ENCODE peak calls at places on chromosomes 4 and X, in four cellular contexts. Y, W, I and L are unnamed samples.

GRCh38 chr4:110165382-110166285 is 32.8 kb downstream of the ELOVL6 start:
- DNase-seq in Y (peak; percentile 29), W (peak; percentile 73), I (peak; percentile 83), L (no peak)

GRCh38 chr4:107531927-107532326 is 188.1 kb downstream of the PAPSS1 start:
- DNase-seq in Y (no peak), W (no peak), I (no peak), L (no peak)

GRCh38 chrX:25175743-25176142 is 160.0 kb upstream of the ARX start:
- DNase-seq in Y (peak; percentile 2), W (no peak), I (no peak), L (no peak)

GRCh38 chrX:72079607-72080006 is 52.1 kb downstream of the RTL5 start:
- DNase-seq in Y (no peak), W (no peak), I (no peak), L (no peak)

GRCh38 chr4:94548571-94548970 is 96.8 kb downstream of the PDLIM5 start:
- DNase-seq in Y (no peak), W (peak; percentile 86), I (peak; percentile 82), L (no peak)

GRCh38 chr4:184265566-184266351 is 48.1 kb upstream of the ENPP6 start:
- DNase-seq in Y (peak; percentile 44), W (peak; percentile 49), I (peak; percentile 61), L (no peak)

GRCh38 chr4:128450326-128451120 is 162.9 kb upstream of the PGRMC2 start:
- DNase-seq in Y (no peak), W (no peak), I (peak; percentile 26), L (no peak)

GRCh38 chr4:81875962-81876650 is 404.4 kb upstream of the RASGEF1B start:
- DNase-seq in Y (no peak), W (no peak), I (no peak), L (no peak)

GRCh38 chr4:4941741-4942140 is 77.5 kb downstream of the CYTL1 start:
- DNase-seq in Y (no peak), W (no peak), I (no peak), L (no peak)

GRCh38 chr4:82733636-82734035 is 65.0 kb downstream of the SCD5 start:
- DNase-seq in Y (no peak), W (peak; percentile 67), I (peak; percentile 93), L (no peak)

GRCh38 chr4:24778427-24779225 is 16.7 kb upstream of the SOD3 start:
- DNase-seq in Y (no peak), W (no peak), I (peak; percentile 98), L (no peak)

GRCh38 chr4:155526452-155527169 is 140.0 kb upstream of the GUCY1A1 start:
- DNase-seq in Y (no peak), W (no peak), I (peak; percentile 55), L (no peak)

GRCh38 chr4:42454755-42455154 is 57.5 kb downstream of the SHISA3 start:
- DNase-seq in Y (no peak), W (peak; percentile 40), I (no peak), L (no peak)

GRCh38 chrX:1025413-1025812 is 187.0 kb downstream of the CRLF2 start:
- DNase-seq in Y (no peak), W (no peak), I (no peak), L (no peak)

GRCh38 chr4:87038837-87039715 is 104.3 kb downstream of the AFF1 start:
- DNase-seq in Y (no peak), W (peak; percentile 17), I (peak; percentile 91), L (no peak)

GRCh38 chr4:94472056-94472826 is 20.5 kb downstream of the PDLIM5 start:
- DNase-seq in Y (no peak), W (peak; percentile 84), I (peak; percentile 69), L (no peak)

GRCh38 chr4:126427781-126428360 is 1113.1 kb downstream of the FAT4 start:
- DNase-seq in Y (no peak), W (no peak), I (no peak), L (no peak)

GRCh38 chr4:681736-682451 is 7.1 kb downstream of the SLC49A3 start:
- DNase-seq in Y (peak; percentile 87), W (peak; percentile 55), I (no peak), L (no peak)

GRCh38 chr4:1402516-1403101 is 3.6 kb downstream of the NKX1-1 start:
- DNase-seq in Y (peak; percentile 49), W (no peak), I (no peak), L (peak; percentile 82)

GRCh38 chr4:19532120-19532848 is 719.4 kb upstream of the SLIT2 start:
- DNase-seq in Y (no peak), W (no peak), I (peak; percentile 38), L (no peak)

GRCh38 chr4:1366371-1367229 is 19.6 kb downstream of the UVSSA start:
- DNase-seq in Y (no peak), W (no peak), I (no peak), L (peak; percentile 81)

GRCh38 chrX:136397001-136397400 is 90.7 kb upstream of the BRS3 start:
- DNase-seq in Y (no peak), W (peak; percentile 85), I (no peak), L (no peak)

GRCh38 chrX:101232316-101232715 is 12.7 kb downstream of the DRP2 start:
- DNase-seq in Y (no peak), W (no peak), I (peak; percentile 38), L (no peak)

GRCh38 chr4:134327274-134328122 is 125.9 kb upstream of the PABPC4L start:
- DNase-seq in Y (no peak), W (no peak), I (no peak), L (no peak)

GRCh38 chr4:175419120-175419774 is 392.8 kb downstream of the GPM6A start:
- DNase-seq in Y (no peak), W (peak; percentile 90), I (peak; percentile 96), L (no peak)

GRCh38 chrX:110795645-110796510 is at the start of gene CHRDL1:
- DNase-seq in Y (no peak), W (no peak), I (no peak), L (no peak)

GRCh38 chr4:186500721-186501304 is 54.6 kb downstream of the MTNR1A start:
- DNase-seq in Y (no peak), W (no peak), I (peak; percentile 1), L (no peak)

GRCh38 chr4:148238797-148239196 is 203.4 kb downstream of the NR3C2 start:
- DNase-seq in Y (no peak), W (no peak), I (no peak), L (no peak)

GRCh38 chr4:5004496-5004895 is 14.8 kb downstream of the CYTL1 start:
- DNase-seq in Y (no peak), W (no peak), I (no peak), L (no peak)

GRCh38 chr4:124940387-124940786 is 227.9 kb upstream of the ANKRD50 start:
- DNase-seq in Y (no peak), W (peak; percentile 88), I (peak; percentile 98), L (no peak)

GRCh38 chr4:26178874-26179273 is 141.9 kb upstream of the RBPJ start:
- DNase-seq in Y (no peak), W (no peak), I (no peak), L (no peak)

GRCh38 chr4:147463065-147463464 is 17.8 kb upstream of the EDNRA start:
- DNase-seq in Y (no peak), W (no peak), I (peak; percentile 19), L (no peak)

GRCh38 chr4:81207793-81208192 is 7.2 kb downstream of the PRKG2 start:
- DNase-seq in Y (no peak), W (peak; percentile 58), I (peak; percentile 89), L (no peak)

DNA sequence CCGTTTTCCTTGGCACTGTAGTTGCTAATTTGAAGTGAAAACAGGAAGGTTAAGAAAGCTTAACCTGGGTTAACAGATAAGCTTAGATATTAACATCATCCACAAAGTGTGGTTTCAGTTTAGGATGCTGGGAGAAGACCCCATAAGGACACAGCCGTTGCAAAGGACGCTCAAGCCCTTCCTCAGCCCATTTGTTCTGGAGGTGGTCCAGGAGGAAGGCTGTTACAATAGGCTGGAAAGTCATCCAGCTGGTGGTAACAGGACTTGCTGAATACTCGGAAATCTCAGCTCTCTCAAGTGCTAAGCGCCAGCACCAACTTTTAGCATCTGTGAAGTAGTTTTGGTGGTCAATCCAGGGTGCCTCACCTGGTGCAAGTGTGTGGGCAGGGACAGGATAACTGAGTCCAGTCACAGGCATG is 14.2 kb downstream of the CHST7 start:
- DNase-seq in Y (no peak), W (no peak), I (no peak), L (no peak)
- TF ChIP-seq CTCF in Y (no peak), W (no peak), I (no peak), L (no peak)

GRCh38 chr4:102827674-102828496 is 534 bp upstream of the UBE2D3 start:
- DNase-seq in Y (peak; percentile 86), W (peak; percentile 99), I (peak; percentile 100), L (peak; percentile 98)
- TF ChIP-seq CTCF in Y (no peak), W (no peak), I (no peak), L (no peak)

GRCh38 chr4:16636911-16637630 is 261.4 kb downstream of the LDB2 start:
- DNase-seq in Y (no peak), W (no peak), I (no peak), L (no peak)

GRCh38 chr4:16641971-16642370 is 256.5 kb downstream of the LDB2 start:
- DNase-seq in Y (no peak), W (no peak), I (peak; percentile 78), L (no peak)

GRCh38 chr4:16646459-16646858 is 252.0 kb downstream of the LDB2 start:
- DNase-seq in Y (no peak), W (no peak), I (no peak), L (no peak)

GRCh38 chr4:16643852-16644251 is 254.6 kb downstream of the LDB2 start:
- DNase-seq in Y (no peak), W (no peak), I (no peak), L (no peak)

GRCh38 chr4:16642897-16643296 is 255.5 kb downstream of the LDB2 start:
- DNase-seq in Y (no peak), W (peak; percentile 46), I (no peak), L (no peak)
- TF ChIP-seq CTCF in Y (no peak), W (peak; percentile 47), I (peak; percentile 26), L (no peak)

GRCh38 chrX:118633530-118633929 is 93.9 kb upstream of the IL13RA1 start:
- DNase-seq in Y (no peak), W (no peak), I (no peak), L (no peak)

GRCh38 chrX:118634336-118634735 is 93.1 kb upstream of the IL13RA1 start:
- DNase-seq in Y (no peak), W (no peak), I (no peak), L (no peak)

GRCh38 chrX:118632862-118633261 is 94.5 kb upstream of the IL13RA1 start:
- DNase-seq in Y (peak; percentile 20), W (no peak), I (no peak), L (no peak)

GRCh38 chrX:118637997-118638396 is 89.4 kb upstream of the IL13RA1 start:
- DNase-seq in Y (no peak), W (peak; percentile 44), I (peak; percentile 3), L (no peak)
- TF ChIP-seq CTCF in Y (no peak), W (peak; percentile 66), I (peak; percentile 30), L (peak; percentile 70)